ENCODE peak calls at places on chromosome 10, in four cellular contexts. One of them, this sample, is unnamed.

GRCh38 chr10:94225589-94225988 is 137.2 kb downstream of the NOC3L start:
- DNase-seq in ecto neural progenitor cell: no peak
- DNase-seq in activated T-cell treated with anti-CD3 and anti-CD28 coated beads, Interleukin-2, amount 50 U/mL, for 72 hours: no peak
- DNase-seq in AG09309: no peak
- DNase-seq in this sample: no peak

GRCh38 chr10:119908201-119908600 is 15.7 kb downstream of the SEC23IP start:
- DNase-seq in ecto neural progenitor cell: no peak
- DNase-seq in activated T-cell treated with anti-CD3 and anti-CD28 coated beads, Interleukin-2, amount 50 U/mL, for 72 hours: no peak
- DNase-seq in AG09309: no peak
- DNase-seq in this sample: no peak

GRCh38 chr10:44696496-44696895 is 214.6 kb upstream of the TMEM72 start:
- DNase-seq in ecto neural progenitor cell: no peak
- DNase-seq in activated T-cell treated with anti-CD3 and anti-CD28 coated beads, Interleukin-2, amount 50 U/mL, for 72 hours: no peak
- DNase-seq in AG09309: peak; percentile 88
- DNase-seq in this sample: no peak

GRCh38 chr10:118800920-118801319 is 46.1 kb upstream of the CACUL1 start:
- DNase-seq in ecto neural progenitor cell: no peak
- DNase-seq in activated T-cell treated with anti-CD3 and anti-CD28 coated beads, Interleukin-2, amount 50 U/mL, for 72 hours: no peak
- DNase-seq in AG09309: no peak
- DNase-seq in this sample: no peak

GRCh38 chr10:95819620-95820329 is 63.8 kb downstream of the ENTPD1 start:
- DNase-seq in ecto neural progenitor cell: no peak
- DNase-seq in activated T-cell treated with anti-CD3 and anti-CD28 coated beads, Interleukin-2, amount 50 U/mL, for 72 hours: no peak
- DNase-seq in AG09309: no peak
- DNase-seq in this sample: no peak

GRCh38 chr10:12640026-12640425 is 290.7 kb downstream of the CAMK1D start:
- DNase-seq in ecto neural progenitor cell: no peak
- DNase-seq in activated T-cell treated with anti-CD3 and anti-CD28 coated beads, Interleukin-2, amount 50 U/mL, for 72 hours: no peak
- DNase-seq in AG09309: no peak
- DNase-seq in this sample: no peak

GRCh38 chr10:44384601-44385422 is at the start of gene CXCL12:
- DNase-seq in ecto neural progenitor cell: peak; percentile 73
- DNase-seq in activated T-cell treated with anti-CD3 and anti-CD28 coated beads, Interleukin-2, amount 50 U/mL, for 72 hours: no peak
- DNase-seq in AG09309: no peak
- DNase-seq in this sample: peak; percentile 37

GRCh38 chr10:82813856-82814255 is 938.9 kb downstream of the NRG3 start:
- DNase-seq in ecto neural progenitor cell: no peak
- DNase-seq in activated T-cell treated with anti-CD3 and anti-CD28 coated beads, Interleukin-2, amount 50 U/mL, for 72 hours: no peak
- DNase-seq in AG09309: no peak
- DNase-seq in this sample: no peak

GRCh38 chr10:49115015-49115795 is at the start of gene VSTM4:
- DNase-seq in ecto neural progenitor cell: peak; percentile 76
- DNase-seq in activated T-cell treated with anti-CD3 and anti-CD28 coated beads, Interleukin-2, amount 50 U/mL, for 72 hours: peak; percentile 10
- DNase-seq in AG09309: no peak
- DNase-seq in this sample: peak; percentile 71

GRCh38 chr10:132366006-132366405 is 31.0 kb upstream of the PWWP2B start:
- DNase-seq in ecto neural progenitor cell: no peak
- DNase-seq in activated T-cell treated with anti-CD3 and anti-CD28 coated beads, Interleukin-2, amount 50 U/mL, for 72 hours: no peak
- DNase-seq in AG09309: no peak
- DNase-seq in this sample: no peak

GRCh38 chr10:21100190-21100589 is 203.1 kb upstream of the NEBL start:
- DNase-seq in ecto neural progenitor cell: peak; percentile 55
- DNase-seq in activated T-cell treated with anti-CD3 and anti-CD28 coated beads, Interleukin-2, amount 50 U/mL, for 72 hours: no peak
- DNase-seq in AG09309: no peak
- DNase-seq in this sample: no peak

GRCh38 chr10:114801411-114801813 is 20.2 kb upstream of the FHIP2A start:
- DNase-seq in ecto neural progenitor cell: no peak
- DNase-seq in activated T-cell treated with anti-CD3 and anti-CD28 coated beads, Interleukin-2, amount 50 U/mL, for 72 hours: no peak
- DNase-seq in AG09309: no peak
- DNase-seq in this sample: peak; percentile 39

GRCh38 chr10:95266674-95267095 is 24.1 kb downstream of the PDLIM1 start:
- DNase-seq in ecto neural progenitor cell: no peak
- DNase-seq in activated T-cell treated with anti-CD3 and anti-CD28 coated beads, Interleukin-2, amount 50 U/mL, for 72 hours: no peak
- DNase-seq in AG09309: no peak
- DNase-seq in this sample: peak; percentile 67

GRCh38 chr10:61232780-61233179 is 220.4 kb downstream of the TMEM26 start:
- DNase-seq in ecto neural progenitor cell: no peak
- DNase-seq in activated T-cell treated with anti-CD3 and anti-CD28 coated beads, Interleukin-2, amount 50 U/mL, for 72 hours: no peak
- DNase-seq in AG09309: no peak
- DNase-seq in this sample: no peak

GRCh38 chr10:95221124-95221523 is 27.1 kb downstream of the ACSM6 start:
- DNase-seq in ecto neural progenitor cell: no peak
- DNase-seq in activated T-cell treated with anti-CD3 and anti-CD28 coated beads, Interleukin-2, amount 50 U/mL, for 72 hours: no peak
- DNase-seq in AG09309: no peak
- DNase-seq in this sample: no peak

GRCh38 chr10:121930729-121931085 is 2.9 kb upstream of the ATE1 start:
- DNase-seq in ecto neural progenitor cell: no peak
- DNase-seq in activated T-cell treated with anti-CD3 and anti-CD28 coated beads, Interleukin-2, amount 50 U/mL, for 72 hours: no peak
- DNase-seq in AG09309: no peak
- DNase-seq in this sample: no peak

GRCh38 chr10:102752934-102753664 is 9.4 kb downstream of the WBP1L start:
- DNase-seq in ecto neural progenitor cell: peak; percentile 55
- DNase-seq in activated T-cell treated with anti-CD3 and anti-CD28 coated beads, Interleukin-2, amount 50 U/mL, for 72 hours: no peak
- DNase-seq in AG09309: no peak
- DNase-seq in this sample: peak; percentile 40

GRCh38 chr10:114306116-114306973 is 67.3 kb downstream of the VWA2 start:
- DNase-seq in ecto neural progenitor cell: no peak
- DNase-seq in activated T-cell treated with anti-CD3 and anti-CD28 coated beads, Interleukin-2, amount 50 U/mL, for 72 hours: no peak
- DNase-seq in AG09309: peak; percentile 69
- DNase-seq in this sample: no peak

GRCh38 chr10:108583827-108584226 is 1339.5 kb downstream of the XPNPEP1 start:
- DNase-seq in ecto neural progenitor cell: no peak
- DNase-seq in activated T-cell treated with anti-CD3 and anti-CD28 coated beads, Interleukin-2, amount 50 U/mL, for 72 hours: no peak
- DNase-seq in AG09309: no peak
- DNase-seq in this sample: no peak

GRCh38 chr10:100287756-100288155 is 1.3 kb upstream of the BLOC1S2 start:
- DNase-seq in ecto neural progenitor cell: no peak
- DNase-seq in activated T-cell treated with anti-CD3 and anti-CD28 coated beads, Interleukin-2, amount 50 U/mL, for 72 hours: no peak
- DNase-seq in AG09309: no peak
- DNase-seq in this sample: no peak